ENCODE peak calls at places on chromosomes 13 and 19, in eight cellular contexts. J is T follicular helper cell; H is stomach; W is HS-5; N is tibial nerve; R is H54; Q is activated CD4-positive, alpha-beta T cell treated with anti-CD3 and anti-CD28 coated beads for 48 hours; B is T-helper 1 cell. Z is an unnamed sample.
A peak's percentile ranks its signal among the peaks of the same experiment; 100 is the strongest.

GRCh38 chr19:42201489-42202289 is 15.8 kb downstream of the DEDD2 start:
- DNase-seq in J (no peak), H (peak; percentile 45), W (no peak), N (no peak), R (no peak), Q (peak; percentile 38), B (peak; percentile 31), Z (no peak)

GRCh38 chr13:111972261-111972780 is 94.6 kb upstream of the SOX1 start:
- DNase-seq in J (no peak), H (no peak), W (no peak), N (no peak), R (no peak), Q (no peak), B (no peak), Z (peak; percentile 39)

GRCh38 chr19:12749938-12750521 is 1.6 kb upstream of the BEST2 start:
- DNase-seq in J (no peak), H (no peak), W (no peak), N (no peak), R (no peak), Q (no peak), B (no peak), Z (no peak)

GRCh38 chr13:113669231-113669870 is 2.3 kb downstream of the GRK1 start:
- DNase-seq in J (no peak), H (peak; percentile 16), W (no peak), N (no peak), R (no peak), Q (no peak), B (no peak), Z (no peak)

GRCh38 chr13:106499113-106499512 is 36.3 kb downstream of the EFNB2 start:
- DNase-seq in J (no peak), H (no peak), W (no peak), N (no peak), R (no peak), Q (no peak), B (no peak), Z (no peak)

GRCh38 chr19:13095934-13096890 is 6.4 kb downstream of the LYL1 start:
- DNase-seq in J (no peak), H (no peak), W (no peak), N (no peak), R (no peak), Q (peak; percentile 44), B (no peak), Z (peak; percentile 71)

GRCh38 chr13:99796175-99796819 is 175.3 kb downstream of the ZIC5 start:
- DNase-seq in J (no peak), H (no peak), W (no peak), N (no peak), R (peak; percentile 35), Q (peak; percentile 34), B (no peak), Z (peak; percentile 53)

GRCh38 chr13:99495478-99496321 is 5.6 kb upstream of the TM9SF2 start:
- DNase-seq in J (no peak), H (no peak), W (no peak), N (no peak), R (no peak), Q (no peak), B (no peak), Z (peak; percentile 26)

GRCh38 chr19:46404039-46404883 is 9.1 kb downstream of the CCDC8 start:
- DNase-seq in J (no peak), H (peak; percentile 35), W (no peak), N (peak; percentile 47), R (no peak), Q (no peak), B (no peak), Z (no peak)

GRCh38 chr13:46484561-46484960 is 68.4 kb upstream of the LRCH1 start:
- DNase-seq in J (no peak), H (no peak), W (no peak), N (no peak), R (no peak), Q (no peak), B (no peak), Z (no peak)

GRCh38 chr13:109146912-109147624 is 517.7 kb downstream of the MYO16 start:
- DNase-seq in J (no peak), H (no peak), W (peak; percentile 80), N (no peak), R (peak; percentile 61), Q (no peak), B (no peak), Z (no peak)

GRCh38 chr13:46052314-46053161 is at the start of gene ZC3H13:
- DNase-seq in J (peak; percentile 91), H (peak; percentile 95), W (no peak), N (peak; percentile 90), R (peak; percentile 61), Q (peak; percentile 94), B (peak; percentile 88), Z (peak; percentile 92)

GRCh38 chr13:34654203-34654602 is 287.9 kb upstream of the NBEA start:
- DNase-seq in J (no peak), H (no peak), W (no peak), N (no peak), R (no peak), Q (no peak), B (no peak), Z (no peak)

GRCh38 chr13:59890064-59890463 is 273.7 kb downstream of the DIAPH3 start:
- DNase-seq in J (no peak), H (no peak), W (no peak), N (no peak), R (no peak), Q (no peak), B (no peak), Z (no peak)

GRCh38 chr13:28763887-28764286 is 45.1 kb upstream of the SLC46A3 start:
- DNase-seq in J (no peak), H (no peak), W (no peak), N (no peak), R (no peak), Q (no peak), B (no peak), Z (no peak)

GRCh38 chr13:33874871-33875270 is 56.9 kb downstream of the RFC3 start:
- DNase-seq in J (no peak), H (no peak), W (no peak), N (no peak), R (no peak), Q (no peak), B (no peak), Z (no peak)

GRCh38 chr13:72570019-72570418 is 157.4 kb downstream of the MZT1 start:
- DNase-seq in J (no peak), H (no peak), W (no peak), N (no peak), R (no peak), Q (no peak), B (no peak), Z (no peak)